ENCODE peak calls at places on chromosome 22, in six cellular contexts. P is Panc1; C is right lobe of liver; D is transverse colon; S is suprapubic skin; G is CD8-positive, alpha-beta T cell. J is an unnamed sample.

GRCh38 chr22:27107824-27108223 is 450.4 kb downstream of the MIAT start:
- DNase-seq in S (no peak), G (no peak), D (peak; percentile 45), P (no peak), C (no peak), J (peak; percentile 14)

GRCh38 chr22:19691721-19692341 is 22.5 kb upstream of the SEPTIN5 start:
- DNase-seq in G (no peak), P (no peak), D (no peak), S (peak; percentile 82), C (no peak), J (no peak)

GRCh38 chr22:20624161-20624616 is 116.8 kb downstream of the MED15 start:
- DNase-seq in D (no peak), P (no peak), G (no peak), C (no peak), S (no peak), J (no peak)

GRCh38 chr22:26689553-26690301 is 32.3 kb downstream of the MIAT start:
- DNase-seq in G (no peak), P (no peak), C (no peak), S (no peak), D (no peak), J (no peak)

GRCh38 chr22:38731703-38732161 is 24.1 kb downstream of the SUN2 start:
- DNase-seq in C (no peak), S (no peak), G (no peak), D (no peak), P (no peak), J (no peak)

GRCh38 chr22:35634981-35635540 is 13.2 kb upstream of the APOL6 start:
- DNase-seq in G (no peak), D (no peak), P (no peak), C (no peak), S (no peak), J (no peak)

GRCh38 chr22:26453195-26453594 is 24.1 kb downstream of the ASPHD2 start:
- DNase-seq in C (no peak), P (no peak), D (no peak), S (no peak), G (no peak), J (no peak)

GRCh38 chr22:18035740-18036139 is 11.4 kb upstream of the MICAL3 start:
- DNase-seq in D (peak; percentile 41), G (no peak), C (peak; percentile 90), P (no peak), S (no peak), J (peak; percentile 98)

GRCh38 chr22:42074153-42074750 is at the start of gene PHETA2:
- DNase-seq in G (peak; percentile 30), P (no peak), D (peak; percentile 63), S (peak; percentile 82), C (peak; percentile 53), J (no peak)

GRCh38 chr22:20031732-20032406 is 11.0 kb downstream of the TANGO2 start:
- DNase-seq in D (peak; percentile 61), C (no peak), G (no peak), P (no peak), S (no peak), J (no peak)

GRCh38 chr22:50705219-50705691 is 32.6 kb downstream of the SHANK3 start:
- DNase-seq in D (no peak), G (no peak), P (no peak), S (no peak), C (peak; percentile 53), J (no peak)

GRCh38 chr22:17368727-17369552 is at the start of gene CECR2:
- DNase-seq in P (no peak), G (no peak), C (peak; percentile 80), S (peak; percentile 74), D (peak; percentile 21), J (peak; percentile 74)

GRCh38 chr22:28112548-28113043 is 193.5 kb upstream of the PITPNB start:
- DNase-seq in S (no peak), P (no peak), C (no peak), D (no peak), G (no peak), J (peak; percentile 70)

GRCh38 chr22:27207907-27208306 is 550.5 kb downstream of the MIAT start:
- DNase-seq in G (no peak), S (no peak), C (no peak), D (no peak), P (no peak), J (no peak)

GRCh38 chr22:35539910-35540599 is 576 bp upstream of the RASD2 start:
- DNase-seq in G (peak; percentile 62), S (no peak), P (no peak), D (peak; percentile 78), C (peak; percentile 66), J (peak; percentile 46)

GRCh38 chr22:35253946-35254345 is 3.3 kb upstream of the HMGXB4 start:
- DNase-seq in C (no peak), G (no peak), P (no peak), D (no peak), S (no peak), J (no peak)

GRCh38 chr22:19735665-19736510 is 12.5 kb downstream of the GP1BB start:
- DNase-seq in G (no peak), P (no peak), D (no peak), C (no peak), S (no peak), J (no peak)

GRCh38 chr22:41731609-41732008 is 32.3 kb downstream of the MEI1 start:
- DNase-seq in S (no peak), G (no peak), C (no peak), P (no peak), D (no peak), J (no peak)

GRCh38 chr22:20237480-20238440 is 30.4 kb downstream of the RTN4R start:
- DNase-seq in C (no peak), P (no peak), D (no peak), S (no peak), G (peak; percentile 38), J (peak; percentile 20)

GRCh38 chr22:23074451-23074850 is 4.1 kb downstream of the GNAZ start:
- DNase-seq in D (no peak), S (no peak), G (no peak), P (no peak), C (no peak), J (no peak)

GRCh38 chr22:45105281-45105700 is 58.4 kb upstream of the NUP50 start:
- DNase-seq in S (no peak), G (no peak), P (peak; percentile 55), D (no peak), C (no peak), J (no peak)

GRCh38 chr22:50313021-50313420 is 5.6 kb upstream of the PLXNB2 start:
- DNase-seq in G (no peak), D (no peak), C (no peak), S (no peak), P (no peak), J (no peak)

GRCh38 chr22:17971711-17972110 is 52.6 kb downstream of the MICAL3 start:
- DNase-seq in G (no peak), C (no peak), P (no peak), D (no peak), S (no peak), J (no peak)

GRCh38 chr22:45493286-45493771 is 9.4 kb upstream of the FBLN1 start:
- DNase-seq in D (no peak), C (no peak), G (no peak), P (no peak), S (no peak), J (no peak)

GRCh38 chr22:50548046-50548912 is 2.6 kb downstream of the KLHDC7B start:
- DNase-seq in D (peak; percentile 50), G (peak; percentile 60), P (no peak), C (peak; percentile 71), S (peak; percentile 79), J (no peak)

GRCh38 chr22:28582806-28583205 is 96.8 kb downstream of the TTC28 start:
- DNase-seq in P (no peak), D (no peak), S (no peak), C (no peak), G (no peak), J (no peak)

DNA sequence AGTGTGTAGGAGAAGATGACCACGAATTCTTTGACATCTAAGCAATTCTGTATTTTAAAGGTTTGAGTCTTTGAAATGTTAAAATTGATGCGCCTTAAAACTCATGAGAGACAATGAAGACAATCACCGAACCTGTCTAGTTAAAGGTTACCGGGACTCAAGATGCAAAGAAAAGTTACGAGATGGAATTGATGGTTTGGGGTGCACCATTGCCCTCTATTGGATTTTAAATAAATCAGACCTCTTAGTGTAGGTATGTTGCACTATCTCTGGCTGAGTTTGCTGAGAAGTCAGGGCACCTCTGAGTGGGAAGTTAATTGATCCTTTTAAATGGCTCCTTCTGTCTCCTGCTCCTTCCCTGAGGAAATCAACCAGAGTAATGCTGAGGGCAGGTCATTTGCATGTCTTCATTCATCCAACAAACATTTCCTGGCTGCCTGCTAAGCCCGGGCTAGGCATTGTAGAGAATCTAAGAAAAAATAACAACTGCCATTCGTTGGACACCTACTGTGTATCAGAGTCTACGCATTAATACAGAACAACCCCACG is 19.4 kb upstream of the TMA7B start:
- DNase-seq in C (no peak), D (no peak), G (no peak), S (no peak), P (no peak), J (no peak)
- TF ChIP-seq CTCF in C (no peak), D (no peak), G (peak; percentile 62), S (no peak), P (no peak), J (no peak)

DNA sequence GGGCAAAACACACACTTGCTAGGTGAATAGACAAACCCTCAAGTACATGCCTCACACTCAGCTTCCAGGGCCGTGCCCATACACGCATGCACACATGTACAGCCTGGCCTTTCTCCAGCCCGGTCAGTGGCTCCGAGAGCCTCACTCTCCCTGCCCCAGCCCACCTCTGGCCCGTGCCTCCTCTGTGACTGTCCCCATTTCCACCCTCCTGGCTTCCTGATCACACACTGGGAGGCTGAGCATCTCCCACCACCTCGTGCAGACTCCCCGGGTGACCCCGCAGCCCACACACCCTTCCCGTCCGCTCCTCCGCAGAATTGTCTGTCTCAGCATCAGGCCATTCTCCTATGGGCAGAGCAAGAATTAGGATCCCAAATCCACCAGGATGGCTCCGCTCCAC is 634.1 kb downstream of the TBC1D22A start:
- DNase-seq in S (no peak), D (no peak), G (no peak), P (no peak), C (no peak), J (no peak)
- H3K4me1 ChIP-seq in S (no peaks in the 10 kb centered on the region), D (no peaks in the 10 kb centered on the region), G (no peaks in the 10 kb centered on the region), P (no peaks in the 10 kb centered on the region), C (no peaks in the 10 kb centered on the region), J (no peaks in the 10 kb centered on the region)

DNA sequence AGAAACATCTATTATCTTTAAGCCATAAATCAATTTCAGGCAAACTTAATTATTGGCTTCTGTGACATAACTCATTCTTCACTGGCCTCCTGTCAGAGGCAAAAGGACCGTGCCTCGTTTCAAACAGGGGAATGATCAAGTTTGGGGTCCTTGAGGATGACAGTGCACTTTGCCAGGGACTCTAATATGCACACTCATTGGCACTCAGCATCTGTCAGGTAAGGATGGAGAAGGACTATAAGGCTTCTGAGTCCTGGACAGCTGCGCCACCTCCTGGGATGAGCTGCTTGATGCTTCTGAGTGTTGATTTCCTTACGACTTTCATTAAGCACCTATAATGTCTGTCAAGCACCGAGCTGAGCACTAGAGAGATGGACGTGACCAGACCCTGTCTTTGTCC is 20.2 kb downstream of the BPIFC start:
- DNase-seq in P (no peak), C (no peak), S (no peak), G (no peak), D (peak; percentile 43), J (no peak)
- TF ChIP-seq CTCF in P (peak; percentile 70), C (peak; percentile 41), S (no peak), G (no peak), D (peak; percentile 32), J (no peak)

DNA sequence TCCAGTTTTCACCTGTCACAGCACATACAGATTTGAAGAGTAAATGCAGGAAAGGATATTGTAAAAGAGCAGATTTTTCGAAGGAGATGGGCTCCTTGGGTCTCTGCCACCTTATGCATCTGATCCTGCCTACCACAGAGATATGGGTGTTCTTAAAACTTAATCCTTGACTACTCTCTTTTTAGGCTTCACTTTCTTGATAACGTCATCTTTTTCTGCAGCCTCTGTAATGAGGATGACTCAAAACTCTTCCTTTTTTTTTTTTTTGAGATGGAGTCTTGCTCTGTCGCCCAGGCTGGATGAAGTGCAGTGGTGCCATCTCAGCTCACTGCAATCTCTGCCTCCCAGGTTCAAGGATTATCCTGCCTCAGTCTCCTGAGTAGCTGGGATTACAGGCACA is 7.8 kb downstream of the PRR14L start:
- DNase-seq in P (no peak), S (no peak), G (no peak), D (no peak), C (no peak), J (no peak)
- H3K4me1 ChIP-seq in P (no peaks in the 10 kb centered on the region), S (no peaks in the 10 kb centered on the region), G (no peaks in the 10 kb centered on the region), D (no peaks in the 10 kb centered on the region), C (peaks cover 26% of the 10 kb centered on the region), J (no peaks in the 10 kb centered on the region)